ENCODE peak calls at places on chromosome 15, in nine cellular contexts. One of them, this sample, is unnamed.

GRCh38 chr15:70260096-70260495 is 162.4 kb upstream of the TLE3 start:
- DNase-seq in HFFc6: no peak
- DNase-seq in IMR-90: no peak
- DNase-seq in GM20000: no peak
- DNase-seq in iPS-NIHi11: no peak
- DNase-seq in fibroblast of pulmonary artery: no peak
- DNase-seq in skeletal muscle cell: no peak
- DNase-seq in stimulated activated CD4-positive, alpha-beta T cell treated with anti-CD3 and anti-CD28 coated beads, Interleukin-1b, Interleukin-23, amount 100 ng/mL, for 1 hour: no peak
- DNase-seq in activated T-cell treated with anti-CD3 and anti-CD28 coated beads for 24 hours: no peak
- DNase-seq in this sample: no peak

GRCh38 chr15:98164573-98164972 is 204.1 kb downstream of the ARRDC4 start:
- DNase-seq in HFFc6: no peak
- DNase-seq in IMR-90: no peak
- DNase-seq in GM20000: no peak
- DNase-seq in iPS-NIHi11: no peak
- DNase-seq in fibroblast of pulmonary artery: no peak
- DNase-seq in skeletal muscle cell: no peak
- DNase-seq in stimulated activated CD4-positive, alpha-beta T cell treated with anti-CD3 and anti-CD28 coated beads, Interleukin-1b, Interleukin-23, amount 100 ng/mL, for 1 hour: no peak
- DNase-seq in activated T-cell treated with anti-CD3 and anti-CD28 coated beads for 24 hours: no peak
- DNase-seq in this sample: no peak

GRCh38 chr15:88803241-88803919 is at the start of gene ACAN:
- DNase-seq in HFFc6: no peak
- DNase-seq in IMR-90: no peak
- DNase-seq in GM20000: no peak
- DNase-seq in iPS-NIHi11: peak
- DNase-seq in fibroblast of pulmonary artery: no peak
- DNase-seq in skeletal muscle cell: no peak
- DNase-seq in stimulated activated CD4-positive, alpha-beta T cell treated with anti-CD3 and anti-CD28 coated beads, Interleukin-1b, Interleukin-23, amount 100 ng/mL, for 1 hour: no peak
- DNase-seq in activated T-cell treated with anti-CD3 and anti-CD28 coated beads for 24 hours: no peak
- DNase-seq in this sample: no peak

GRCh38 chr15:22944651-22945050 is 35.5 kb downstream of the CYFIP1 start:
- DNase-seq in HFFc6: no peak
- DNase-seq in IMR-90: no peak
- DNase-seq in GM20000: no peak
- DNase-seq in iPS-NIHi11: peak
- DNase-seq in fibroblast of pulmonary artery: no peak
- DNase-seq in skeletal muscle cell: no peak
- DNase-seq in stimulated activated CD4-positive, alpha-beta T cell treated with anti-CD3 and anti-CD28 coated beads, Interleukin-1b, Interleukin-23, amount 100 ng/mL, for 1 hour: no peak
- DNase-seq in activated T-cell treated with anti-CD3 and anti-CD28 coated beads for 24 hours: no peak
- DNase-seq in this sample: no peak

GRCh38 chr15:77012868-77013267 is 17.9 kb downstream of the PSTPIP1 start:
- DNase-seq in HFFc6: no peak
- DNase-seq in IMR-90: no peak
- DNase-seq in GM20000: peak
- DNase-seq in iPS-NIHi11: no peak
- DNase-seq in fibroblast of pulmonary artery: no peak
- DNase-seq in skeletal muscle cell: no peak
- DNase-seq in stimulated activated CD4-positive, alpha-beta T cell treated with anti-CD3 and anti-CD28 coated beads, Interleukin-1b, Interleukin-23, amount 100 ng/mL, for 1 hour: no peak
- DNase-seq in activated T-cell treated with anti-CD3 and anti-CD28 coated beads for 24 hours: no peak
- DNase-seq in this sample: no peak

GRCh38 chr15:45634442-45635190 is at the start of gene SQOR:
- DNase-seq in HFFc6: peak
- DNase-seq in IMR-90: peak
- DNase-seq in GM20000: peak
- DNase-seq in iPS-NIHi11: peak
- DNase-seq in fibroblast of pulmonary artery: peak
- DNase-seq in skeletal muscle cell: no peak
- DNase-seq in stimulated activated CD4-positive, alpha-beta T cell treated with anti-CD3 and anti-CD28 coated beads, Interleukin-1b, Interleukin-23, amount 100 ng/mL, for 1 hour: peak
- DNase-seq in activated T-cell treated with anti-CD3 and anti-CD28 coated beads for 24 hours: peak
- DNase-seq in this sample: no peak

GRCh38 chr15:43763819-43764446 is 12.8 kb downstream of the ELL3 start:
- DNase-seq in HFFc6: no peak
- DNase-seq in IMR-90: peak
- DNase-seq in GM20000: no peak
- DNase-seq in iPS-NIHi11: no peak
- DNase-seq in fibroblast of pulmonary artery: no peak
- DNase-seq in skeletal muscle cell: no peak
- DNase-seq in stimulated activated CD4-positive, alpha-beta T cell treated with anti-CD3 and anti-CD28 coated beads, Interleukin-1b, Interleukin-23, amount 100 ng/mL, for 1 hour: no peak
- DNase-seq in activated T-cell treated with anti-CD3 and anti-CD28 coated beads for 24 hours: no peak
- DNase-seq in this sample: no peak

GRCh38 chr15:98529205-98530145 is 118.9 kb upstream of the IGF1R start:
- DNase-seq in HFFc6: no peak
- DNase-seq in IMR-90: no peak
- DNase-seq in GM20000: no peak
- DNase-seq in iPS-NIHi11: no peak
- DNase-seq in fibroblast of pulmonary artery: no peak
- DNase-seq in skeletal muscle cell: no peak
- DNase-seq in stimulated activated CD4-positive, alpha-beta T cell treated with anti-CD3 and anti-CD28 coated beads, Interleukin-1b, Interleukin-23, amount 100 ng/mL, for 1 hour: no peak
- DNase-seq in activated T-cell treated with anti-CD3 and anti-CD28 coated beads for 24 hours: no peak
- DNase-seq in this sample: no peak

GRCh38 chr15:55343168-55343567 is 24.1 kb downstream of the PIGB start:
- DNase-seq in HFFc6: peak
- DNase-seq in IMR-90: no peak
- DNase-seq in GM20000: no peak
- DNase-seq in iPS-NIHi11: no peak
- DNase-seq in fibroblast of pulmonary artery: no peak
- DNase-seq in skeletal muscle cell: no peak
- DNase-seq in stimulated activated CD4-positive, alpha-beta T cell treated with anti-CD3 and anti-CD28 coated beads, Interleukin-1b, Interleukin-23, amount 100 ng/mL, for 1 hour: no peak
- DNase-seq in activated T-cell treated with anti-CD3 and anti-CD28 coated beads for 24 hours: no peak
- DNase-seq in this sample: no peak

GRCh38 chr15:95150466-95150865 is 919.1 kb downstream of the MCTP2 start:
- DNase-seq in HFFc6: no peak
- DNase-seq in IMR-90: no peak
- DNase-seq in GM20000: no peak
- DNase-seq in iPS-NIHi11: no peak
- DNase-seq in fibroblast of pulmonary artery: no peak
- DNase-seq in skeletal muscle cell: no peak
- DNase-seq in stimulated activated CD4-positive, alpha-beta T cell treated with anti-CD3 and anti-CD28 coated beads, Interleukin-1b, Interleukin-23, amount 100 ng/mL, for 1 hour: no peak
- DNase-seq in activated T-cell treated with anti-CD3 and anti-CD28 coated beads for 24 hours: no peak
- DNase-seq in this sample: no peak

This sample was measured in retinal pigment epithelial cell.